ENCODE peak calls at places on chromosomes 13 and 19, in nine cellular contexts. One of them, this sample, is unnamed. For H3K9me3, the result is how much of the 10 kb centered on the place peaks cover.

GRCh38 chr19:18428837-18429674 is 8.9 kb downstream of the ISYNA1 start:
- DNase-seq in pancreas: no peak
- DNase-seq in CD8-positive, alpha-beta T cell: peak
- DNase-seq in left ventricle myocardium inferior: peak
- DNase-seq in tibial nerve: no peak
- DNase-seq in breast epithelium: no peak
- DNase-seq in thoracic aorta: no peak
- DNase-seq in tibial artery: peak
- DNase-seq in right lobe of liver: peak
- DNase-seq in this sample: peak

GRCh38 chr13:72643339-72643989 is 84.0 kb downstream of the MZT1 start:
- DNase-seq in tibial artery: no peak
- DNase-seq in pancreas: no peak
- DNase-seq in breast epithelium: no peak
- DNase-seq in tibial nerve: peak
- DNase-seq in CD8-positive, alpha-beta T cell: peak
- DNase-seq in thoracic aorta: no peak
- DNase-seq in right lobe of liver: peak
- DNase-seq in left ventricle myocardium inferior: peak
- DNase-seq in this sample: peak

GRCh38 chr13:35144496-35144895 is 202.4 kb downstream of the NBEA start:
- DNase-seq in tibial nerve: no peak
- DNase-seq in CD8-positive, alpha-beta T cell: no peak
- DNase-seq in pancreas: no peak
- DNase-seq in thoracic aorta: no peak
- DNase-seq in right lobe of liver: no peak
- DNase-seq in breast epithelium: no peak
- DNase-seq in left ventricle myocardium inferior: no peak
- DNase-seq in tibial artery: no peak
- DNase-seq in this sample: no peak

GRCh38 chr13:29484236-29484635 is 111.3 kb downstream of the SLC7A1 start:
- DNase-seq in CD8-positive, alpha-beta T cell: no peak
- DNase-seq in tibial artery: no peak
- DNase-seq in left ventricle myocardium inferior: no peak
- DNase-seq in right lobe of liver: no peak
- DNase-seq in tibial nerve: no peak
- DNase-seq in thoracic aorta: no peak
- DNase-seq in breast epithelium: no peak
- DNase-seq in pancreas: no peak
- DNase-seq in this sample: no peak

GRCh38 chr19:35746556-35746955 is 1.1 kb downstream of the PSENEN start:
- DNase-seq in right lobe of liver: peak
- DNase-seq in pancreas: no peak
- DNase-seq in tibial artery: no peak
- DNase-seq in thoracic aorta: no peak
- DNase-seq in breast epithelium: no peak
- DNase-seq in tibial nerve: no peak
- DNase-seq in CD8-positive, alpha-beta T cell: no peak
- DNase-seq in left ventricle myocardium inferior: no peak
- DNase-seq in this sample: no peak

GRCh38 chr19:11364935-11365334 is 9.5 kb upstream of the SWSAP1 start:
- DNase-seq in tibial artery: no peak
- DNase-seq in thoracic aorta: no peak
- DNase-seq in left ventricle myocardium inferior: no peak
- DNase-seq in CD8-positive, alpha-beta T cell: no peak
- DNase-seq in right lobe of liver: no peak
- DNase-seq in tibial nerve: no peak
- DNase-seq in breast epithelium: no peak
- DNase-seq in pancreas: no peak
- DNase-seq in this sample: no peak

GRCh38 chr13:21022694-21023325 is 38.6 kb downstream of the LATS2 start:
- DNase-seq in CD8-positive, alpha-beta T cell: no peak
- DNase-seq in pancreas: no peak
- DNase-seq in breast epithelium: no peak
- DNase-seq in tibial artery: no peak
- DNase-seq in right lobe of liver: no peak
- DNase-seq in left ventricle myocardium inferior: no peak
- DNase-seq in tibial nerve: no peak
- DNase-seq in thoracic aorta: no peak
- DNase-seq in this sample: no peak

GRCh38 chr13:39249971-39250370 is 211.7 kb downstream of the NHLRC3 start:
- DNase-seq in tibial nerve: no peak
- DNase-seq in thoracic aorta: no peak
- DNase-seq in left ventricle myocardium inferior: no peak
- DNase-seq in tibial artery: no peak
- DNase-seq in pancreas: no peak
- DNase-seq in right lobe of liver: no peak
- DNase-seq in CD8-positive, alpha-beta T cell: no peak
- DNase-seq in breast epithelium: no peak
- DNase-seq in this sample: no peak

GRCh38 chr13:109572389-109572788 is 214.0 kb downstream of the IRS2 start:
- DNase-seq in pancreas: no peak
- DNase-seq in breast epithelium: no peak
- DNase-seq in tibial nerve: no peak
- DNase-seq in left ventricle myocardium inferior: no peak
- DNase-seq in tibial artery: no peak
- DNase-seq in right lobe of liver: no peak
- DNase-seq in thoracic aorta: no peak
- DNase-seq in CD8-positive, alpha-beta T cell: no peak
- DNase-seq in this sample: no peak

GRCh38 chr13:43026262-43026661 is 2.9 kb downstream of the DNAJC15 start:
- DNase-seq in left ventricle myocardium inferior: no peak
- DNase-seq in pancreas: no peak
- DNase-seq in right lobe of liver: no peak
- DNase-seq in tibial nerve: no peak
- DNase-seq in breast epithelium: no peak
- DNase-seq in tibial artery: no peak
- DNase-seq in thoracic aorta: no peak
- DNase-seq in CD8-positive, alpha-beta T cell: no peak
- DNase-seq in this sample: no peak

GRCh38 chr13:110015253-110015652 is 228.9 kb upstream of the IRS2 start:
- DNase-seq in tibial artery: no peak
- DNase-seq in pancreas: peak
- DNase-seq in left ventricle myocardium inferior: peak
- DNase-seq in CD8-positive, alpha-beta T cell: no peak
- DNase-seq in breast epithelium: no peak
- DNase-seq in tibial nerve: no peak
- DNase-seq in thoracic aorta: no peak
- DNase-seq in right lobe of liver: peak
- DNase-seq in this sample: no peak

DNA sequence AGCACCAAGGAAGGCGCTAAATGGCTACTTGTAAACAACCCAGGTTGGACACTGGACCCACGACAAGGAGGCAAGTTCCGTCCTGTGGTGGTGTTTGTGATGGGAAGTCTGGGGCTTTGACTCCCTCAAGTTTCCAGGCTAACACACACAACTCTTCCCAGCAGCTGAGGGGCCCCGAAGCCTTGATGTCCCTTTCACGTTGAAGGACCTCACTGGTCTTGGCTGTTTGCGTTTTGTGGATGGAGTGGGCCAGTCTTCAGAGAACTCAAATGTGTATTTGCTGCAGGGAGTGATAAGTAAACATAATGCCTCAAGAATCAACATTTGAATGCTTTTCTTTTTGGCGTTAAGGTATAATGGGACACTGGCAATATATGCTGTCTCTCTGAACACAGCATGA is 199.2 kb downstream of the TM9SF2 start:
- DNase-seq in right lobe of liver: no peak
- DNase-seq in tibial artery: no peak
- DNase-seq in left ventricle myocardium inferior: no peak
- DNase-seq in breast epithelium: no peak
- DNase-seq in thoracic aorta: no peak
- DNase-seq in CD8-positive, alpha-beta T cell: no peak
- DNase-seq in pancreas: no peak
- DNase-seq in tibial nerve: no peak
- DNase-seq in this sample: no peak
- H3K9me3 ChIP-seq in right lobe of liver: under half
- H3K9me3 ChIP-seq in tibial artery: under half
- H3K9me3 ChIP-seq in left ventricle myocardium inferior: under half
- H3K9me3 ChIP-seq in breast epithelium: under half
- H3K9me3 ChIP-seq in thoracic aorta: under half
- H3K9me3 ChIP-seq in CD8-positive, alpha-beta T cell: under half
- H3K9me3 ChIP-seq in pancreas: under half
- H3K9me3 ChIP-seq in tibial nerve: under half
- H3K9me3 ChIP-seq in this sample: under half

GRCh38 chr13:28138756-28139470 is 568 bp downstream of the PAN3 start:
- DNase-seq in tibial nerve: peak
- DNase-seq in breast epithelium: peak
- DNase-seq in CD8-positive, alpha-beta T cell: peak
- DNase-seq in pancreas: peak
- DNase-seq in right lobe of liver: peak
- DNase-seq in left ventricle myocardium inferior: peak
- DNase-seq in thoracic aorta: peak
- DNase-seq in tibial artery: peak
- DNase-seq in this sample: peak
- H3K9me3 ChIP-seq in tibial nerve: under half
- H3K9me3 ChIP-seq in breast epithelium: under half
- H3K9me3 ChIP-seq in CD8-positive, alpha-beta T cell: under half
- H3K9me3 ChIP-seq in pancreas: under half
- H3K9me3 ChIP-seq in right lobe of liver: under half
- H3K9me3 ChIP-seq in left ventricle myocardium inferior: under half
- H3K9me3 ChIP-seq in thoracic aorta: under half
- H3K9me3 ChIP-seq in tibial artery: under half
- H3K9me3 ChIP-seq in this sample: under half

GRCh38 chr13:112431734-112432133 is 55.6 kb downstream of the SPACA7 start:
- DNase-seq in left ventricle myocardium inferior: no peak
- DNase-seq in pancreas: no peak
- DNase-seq in breast epithelium: no peak
- DNase-seq in tibial nerve: no peak
- DNase-seq in tibial artery: no peak
- DNase-seq in thoracic aorta: no peak
- DNase-seq in right lobe of liver: no peak
- DNase-seq in CD8-positive, alpha-beta T cell: no peak
- DNase-seq in this sample: no peak
- H3K9me3 ChIP-seq in left ventricle myocardium inferior: under half
- H3K9me3 ChIP-seq in pancreas: under half
- H3K9me3 ChIP-seq in breast epithelium: under half
- H3K9me3 ChIP-seq in tibial nerve: under half
- H3K9me3 ChIP-seq in tibial artery: under half
- H3K9me3 ChIP-seq in thoracic aorta: under half
- H3K9me3 ChIP-seq in right lobe of liver: under half
- H3K9me3 ChIP-seq in CD8-positive, alpha-beta T cell: under half
- H3K9me3 ChIP-seq in this sample: under half

GRCh38 chr19:50172726-50173125 is 9.6 kb upstream of the IZUMO2 start:
- DNase-seq in right lobe of liver: no peak
- DNase-seq in CD8-positive, alpha-beta T cell: no peak
- DNase-seq in pancreas: no peak
- DNase-seq in thoracic aorta: no peak
- DNase-seq in left ventricle myocardium inferior: no peak
- DNase-seq in breast epithelium: no peak
- DNase-seq in tibial nerve: no peak
- DNase-seq in tibial artery: no peak
- DNase-seq in this sample: no peak
- H3K9me3 ChIP-seq in right lobe of liver: under half
- H3K9me3 ChIP-seq in CD8-positive, alpha-beta T cell: under half
- H3K9me3 ChIP-seq in pancreas: under half
- H3K9me3 ChIP-seq in thoracic aorta: under half
- H3K9me3 ChIP-seq in left ventricle myocardium inferior: under half
- H3K9me3 ChIP-seq in breast epithelium: under half
- H3K9me3 ChIP-seq in tibial nerve: under half
- H3K9me3 ChIP-seq in tibial artery: under half
- H3K9me3 ChIP-seq in this sample: under half

GRCh38 chr19:42629191-42629590 is 34.5 kb upstream of the CEACAM8 start:
- DNase-seq in pancreas: no peak
- DNase-seq in tibial artery: no peak
- DNase-seq in thoracic aorta: no peak
- DNase-seq in left ventricle myocardium inferior: no peak
- DNase-seq in CD8-positive, alpha-beta T cell: no peak
- DNase-seq in tibial nerve: no peak
- DNase-seq in right lobe of liver: no peak
- DNase-seq in breast epithelium: no peak
- DNase-seq in this sample: no peak

GRCh38 chr19:42634409-42635232 is 39.9 kb upstream of the CEACAM8 start:
- DNase-seq in breast epithelium: no peak
- DNase-seq in thoracic aorta: no peak
- DNase-seq in pancreas: peak
- DNase-seq in left ventricle myocardium inferior: no peak
- DNase-seq in tibial nerve: no peak
- DNase-seq in right lobe of liver: no peak
- DNase-seq in CD8-positive, alpha-beta T cell: peak
- DNase-seq in tibial artery: no peak
- DNase-seq in this sample: no peak

GRCh38 chr19:42635233-42635539 is 40.5 kb upstream of the CEACAM8 start:
- DNase-seq in pancreas: no peak
- DNase-seq in left ventricle myocardium inferior: no peak
- DNase-seq in right lobe of liver: no peak
- DNase-seq in CD8-positive, alpha-beta T cell: no peak
- DNase-seq in breast epithelium: no peak
- DNase-seq in thoracic aorta: no peak
- DNase-seq in tibial artery: no peak
- DNase-seq in tibial nerve: no peak
- DNase-seq in this sample: no peak
- H3K9me3 ChIP-seq in pancreas: under half
- H3K9me3 ChIP-seq in left ventricle myocardium inferior: under half
- H3K9me3 ChIP-seq in right lobe of liver: under half
- H3K9me3 ChIP-seq in CD8-positive, alpha-beta T cell: under half
- H3K9me3 ChIP-seq in breast epithelium: under half
- H3K9me3 ChIP-seq in thoracic aorta: under half
- H3K9me3 ChIP-seq in tibial artery: under half
- H3K9me3 ChIP-seq in tibial nerve: under half
- H3K9me3 ChIP-seq in this sample: under half

DNA sequence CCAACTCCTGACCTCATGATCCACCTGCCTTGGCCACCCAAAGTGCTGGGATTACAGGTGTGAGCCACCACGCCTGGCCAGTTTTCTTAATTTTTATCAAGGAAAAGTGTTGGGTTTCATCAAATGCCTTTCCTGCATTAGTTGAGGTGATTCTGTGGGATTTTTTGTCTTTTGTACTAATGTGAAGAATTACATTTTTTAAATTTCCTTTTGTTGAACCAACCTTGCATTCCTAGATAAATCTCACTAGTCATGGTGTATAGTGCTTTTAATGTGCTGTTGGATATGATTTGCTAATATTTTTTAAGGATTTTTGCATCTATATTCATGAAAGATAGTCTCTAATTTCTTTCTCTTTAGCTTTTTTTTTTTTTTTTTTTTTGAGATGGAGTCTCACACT is 2.4 kb upstream of the ZNF560 start:
- DNase-seq in pancreas: no peak
- DNase-seq in left ventricle myocardium inferior: no peak
- DNase-seq in thoracic aorta: no peak
- DNase-seq in breast epithelium: no peak
- DNase-seq in CD8-positive, alpha-beta T cell: no peak
- DNase-seq in right lobe of liver: no peak
- DNase-seq in tibial artery: no peak
- DNase-seq in tibial nerve: no peak
- DNase-seq in this sample: no peak
- H3K9me3 ChIP-seq in pancreas: under half
- H3K9me3 ChIP-seq in left ventricle myocardium inferior: half or more
- H3K9me3 ChIP-seq in thoracic aorta: under half
- H3K9me3 ChIP-seq in breast epithelium: half or more
- H3K9me3 ChIP-seq in CD8-positive, alpha-beta T cell: under half
- H3K9me3 ChIP-seq in right lobe of liver: under half
- H3K9me3 ChIP-seq in tibial artery: half or more
- H3K9me3 ChIP-seq in tibial nerve: under half
- H3K9me3 ChIP-seq in this sample: under half